ENCODE peak calls at places on chromosomes 11 and 22, in six cellular contexts. O is H1, H is bronchial epithelial cell, Z is cardiac fibroblast, N is fibroblast of mammary gland, F is pancreas. E is an unnamed sample.

GRCh38 chr11:64713781-64714363 is 9.1 kb downstream of the NRXN2 start:
- DNase-seq in O (no peak), F (no peak), N (no peak), H (no peak), Z (no peak), E (no peak)

GRCh38 chr11:106828576-106828975 is 189.7 kb downstream of the GUCY1A2 start:
- DNase-seq in Z (no peak), H (peak), O (no peak), N (peak), F (no peak), E (no peak)

GRCh38 chr22:28175730-28176492 is 256.9 kb upstream of the PITPNB start:
- DNase-seq in F (no peak), Z (peak), O (no peak), H (peak), N (no peak), E (no peak)

GRCh38 chr22:49598338-49598737 is 229.3 kb downstream of the BRD1 start:
- DNase-seq in F (no peak), H (no peak), O (no peak), Z (no peak), N (no peak), E (no peak)

GRCh38 chr22:50157976-50158375 is 12.6 kb upstream of the PANX2 start:
- DNase-seq in O (no peak), Z (no peak), N (no peak), F (no peak), H (peak), E (no peak)

GRCh38 chr22:28229566-28230483 is 310.8 kb upstream of the PITPNB start:
- DNase-seq in H (no peak), O (no peak), F (no peak), N (peak), Z (peak), E (no peak)

GRCh38 chr22:38965614-38966378 is 8.4 kb downstream of the APOBEC3A start:
- DNase-seq in N (no peak), O (no peak), H (no peak), Z (no peak), F (no peak), E (no peak)

GRCh38 chr22:45645526-45646414 is 25.9 kb upstream of the ATXN10 start:
- DNase-seq in H (no peak), O (no peak), Z (peak), F (peak), N (peak), E (peak)

GRCh38 chr11:45919806-45920530 is 2.3 kb upstream of the PEX16 start:
- DNase-seq in H (no peak), Z (no peak), N (no peak), F (peak), O (no peak), E (no peak)

GRCh38 chr11:130772266-130773227 is 143.7 kb downstream of the SNX19 start:
- DNase-seq in F (no peak), Z (peak), H (peak), O (no peak), N (peak), E (no peak)

GRCh38 chr22:47839586-47840245 is 1077.3 kb downstream of the TBC1D22A start:
- DNase-seq in H (no peak), Z (no peak), N (no peak), O (no peak), F (no peak), E (no peak)

GRCh38 chr22:40533712-40534378 is 102.7 kb downstream of the MRTFA start:
- DNase-seq in F (no peak), N (peak), Z (peak), O (no peak), H (peak), E (peak)

GRCh38 chr11:19187101-19187500 is 14.7 kb downstream of the CSRP3 start:
- DNase-seq in F (no peak), N (peak), H (peak), O (no peak), Z (peak), E (no peak)

GRCh38 chr22:16699336-16699735 is 106.7 kb upstream of the CCT8L2 start:
- DNase-seq in F (no peak), H (no peak), N (no peak), Z (no peak), O (no peak), E (no peak)

GRCh38 chr22:39264344-39265116 is 19.7 kb upstream of the PDGFB start:
- DNase-seq in H (no peak), F (no peak), N (no peak), Z (no peak), O (no peak), E (no peak)

GRCh38 chr11:72348250-72348649 is 86.1 kb downstream of the CLPB start:
- DNase-seq in N (no peak), Z (no peak), H (no peak), O (no peak), F (no peak), E (no peak)

GRCh38 chr11:10293423-10294288 is at the start of gene SBF2:
- DNase-seq in H (peak), N (peak), F (peak), Z (peak), O (no peak), E (no peak)

GRCh38 chr22:27518583-27519437 is 282.7 kb downstream of the MN1 start:
- DNase-seq in N (no peak), Z (no peak), O (no peak), F (no peak), H (no peak), E (no peak)

GRCh38 chr11:67273260-67273990 is 7.2 kb downstream of the GRK2 start:
- DNase-seq in N (no peak), F (peak), O (no peak), H (no peak), Z (no peak), E (no peak)

GRCh38 chr22:22400964-22401363 is 107.6 kb downstream of the ZNF280B start:
- DNase-seq in H (no peak), F (no peak), Z (no peak), N (no peak), O (no peak), E (no peak)

GRCh38 chr11:120608760-120609211 is 97.2 kb downstream of the GRIK4 start:
- DNase-seq in N (peak), H (no peak), Z (no peak), F (no peak), O (no peak), E (no peak)

GRCh38 chr11:34976496-34976895 is 60.1 kb downstream of the PDHX start:
- DNase-seq in Z (no peak), N (no peak), H (no peak), F (no peak), O (no peak), E (no peak)
- H3K4me3 ChIP-seq in Z (no peak), N (no peak), H (no peak), F (no peak), O (no peak), E (no peak)

GRCh38 chr22:42322562-42322926 is 52.1 kb upstream of the TCF20 start:
- DNase-seq in F (no peak), H (peak), Z (no peak), O (no peak), N (no peak), E (no peak)
- TF ChIP-seq CTCF in F (no peak), H (no peak), Z (no peak), O (no peak), N (no peak), E (no peak)

DNA sequence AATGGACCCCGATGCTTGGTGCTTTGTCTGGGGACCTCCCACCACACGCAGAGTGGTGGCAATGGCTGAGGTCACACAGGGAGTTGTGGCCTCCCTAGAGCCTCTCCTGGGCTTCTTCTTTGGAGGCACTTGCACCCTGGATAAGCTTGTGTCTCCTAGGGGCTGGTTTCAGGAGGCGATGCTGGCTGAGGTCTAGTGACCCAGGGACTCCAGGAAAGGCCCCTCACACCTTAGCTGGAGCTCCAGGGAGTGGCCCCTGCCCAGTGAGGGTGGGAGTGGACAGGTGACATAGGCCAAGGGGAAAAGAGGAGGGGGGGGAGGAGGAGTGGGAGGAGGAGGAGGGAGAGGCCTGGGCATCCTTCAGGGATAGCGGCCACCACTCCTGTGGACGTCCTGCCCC is 810 bp downstream of the IGLL1 start:
- DNase-seq in N (no peak), Z (no peak), F (no peak), O (no peak), H (no peak), E (no peak)
- H3K4me3 ChIP-seq in N (no peak), Z (no peak), F (no peak), O (no peak), H (no peak), E (no peak)

GRCh38 chr22:18997925-18998315 is 61.8 kb upstream of the PRODH start:
- DNase-seq in H (no peak), O (no peak), Z (no peak), F (no peak), N (no peak), E (no peak)

GRCh38 chr22:18999416-18999815 is 63.3 kb upstream of the PRODH start:
- DNase-seq in Z (no peak), N (no peak), O (no peak), F (no peak), H (no peak), E (no peak)

GRCh38 chr22:18997306-18997924 is 61.3 kb upstream of the PRODH start:
- DNase-seq in N (no peak), Z (no peak), F (no peak), O (no peak), H (no peak), E (no peak)

GRCh38 chr22:19001204-19001603 is 65.1 kb upstream of the PRODH start:
- DNase-seq in Z (no peak), O (no peak), H (no peak), N (no peak), F (no peak), E (no peak)

DNA sequence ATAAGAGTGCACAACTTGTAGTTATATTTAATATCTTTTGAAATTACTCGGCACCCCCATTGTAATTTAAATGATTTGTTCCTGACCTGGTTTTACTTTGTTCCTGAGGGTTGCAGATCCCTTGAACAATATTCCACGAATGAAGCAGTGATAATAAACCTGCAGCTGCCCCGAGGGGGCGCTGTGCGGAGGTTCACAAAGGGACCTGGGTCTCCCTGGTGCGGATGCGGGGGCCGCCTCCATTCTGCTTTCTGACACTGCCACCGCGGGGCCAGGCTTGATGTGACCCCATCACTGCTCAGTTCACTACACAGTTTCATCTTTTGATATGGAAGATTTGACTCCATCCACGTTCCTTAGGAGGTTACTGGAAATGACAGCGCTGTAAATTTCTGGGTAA is 62.9 kb upstream of the PRODH start:
- DNase-seq in Z (no peak), O (peak), H (no peak), N (no peak), F (no peak), E (no peak)
- TF ChIP-seq CTCF in Z (peak), O (peak), H (peak), N (peak), F (no peak), E (peak)

DNA sequence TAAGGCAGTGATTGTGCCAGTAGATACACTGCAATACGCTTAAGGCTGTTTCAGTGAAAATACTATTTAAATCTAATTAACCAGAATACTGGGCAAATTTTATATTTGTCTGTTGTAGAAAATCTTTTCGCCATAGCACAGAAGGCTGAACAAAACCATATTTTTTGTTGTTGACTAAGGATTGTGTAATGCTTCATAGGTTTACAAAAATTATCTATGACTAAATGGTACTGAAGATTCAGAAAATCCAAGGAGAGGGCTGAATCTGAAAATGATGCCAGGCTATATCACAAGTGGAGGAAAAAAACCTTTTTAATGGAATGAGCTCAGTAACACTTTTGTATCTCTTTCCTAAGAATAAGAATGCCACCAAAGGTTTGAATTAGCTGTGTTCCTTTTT is 2.8 kb downstream of the ATL3 start:
- DNase-seq in N (peak), O (no peak), F (no peak), H (peak), Z (no peak), E (no peak)
- H3K4me3 ChIP-seq in N (peak), O (no peak), F (no peak), H (no peak), Z (no peak), E (no peak)

GRCh38 chr11:945986-946385 is 20.3 kb downstream of the AP2A2 start:
- DNase-seq in Z (no peak), F (peak), H (no peak), N (no peak), O (no peak), E (no peak)

GRCh38 chr11:940496-941135 is 14.9 kb downstream of the AP2A2 start:
- DNase-seq in H (no peak), Z (no peak), F (no peak), N (no peak), O (no peak), E (no peak)

GRCh38 chr11:942853-943252 is 17.2 kb downstream of the AP2A2 start:
- DNase-seq in Z (peak), O (no peak), H (peak), F (no peak), N (peak), E (no peak)

GRCh38 chr11:947744-948143 is 22.1 kb downstream of the AP2A2 start:
- DNase-seq in O (no peak), H (no peak), F (no peak), N (no peak), Z (no peak), E (no peak)

GRCh38 chr11:944711-945470 is 19.2 kb downstream of the AP2A2 start:
- DNase-seq in F (peak), Z (peak), H (no peak), N (peak), O (peak), E (no peak)
- TF ChIP-seq CTCF in F (no peak), Z (peak), H (no peak), N (peak), O (peak), E (no peak)

GRCh38 chr11:69656536-69657455 is 15.8 kb downstream of the CCND1 start:
- DNase-seq in O (no peak), Z (peak), H (peak), F (no peak), N (no peak), E (no peak)

GRCh38 chr11:69658606-69659450 is 16.3 kb downstream of the LTO1 start:
- DNase-seq in Z (no peak), F (no peak), H (no peak), O (no peak), N (no peak), E (no peak)

GRCh38 chr11:69657456-69657910 is 16.5 kb downstream of the CCND1 start:
- DNase-seq in N (no peak), Z (no peak), F (no peak), O (no peak), H (no peak), E (no peak)

GRCh38 chr11:69659591-69659990 is 15.6 kb downstream of the LTO1 start:
- DNase-seq in F (no peak), H (no peak), Z (no peak), N (no peak), O (no peak), E (no peak)

DNA sequence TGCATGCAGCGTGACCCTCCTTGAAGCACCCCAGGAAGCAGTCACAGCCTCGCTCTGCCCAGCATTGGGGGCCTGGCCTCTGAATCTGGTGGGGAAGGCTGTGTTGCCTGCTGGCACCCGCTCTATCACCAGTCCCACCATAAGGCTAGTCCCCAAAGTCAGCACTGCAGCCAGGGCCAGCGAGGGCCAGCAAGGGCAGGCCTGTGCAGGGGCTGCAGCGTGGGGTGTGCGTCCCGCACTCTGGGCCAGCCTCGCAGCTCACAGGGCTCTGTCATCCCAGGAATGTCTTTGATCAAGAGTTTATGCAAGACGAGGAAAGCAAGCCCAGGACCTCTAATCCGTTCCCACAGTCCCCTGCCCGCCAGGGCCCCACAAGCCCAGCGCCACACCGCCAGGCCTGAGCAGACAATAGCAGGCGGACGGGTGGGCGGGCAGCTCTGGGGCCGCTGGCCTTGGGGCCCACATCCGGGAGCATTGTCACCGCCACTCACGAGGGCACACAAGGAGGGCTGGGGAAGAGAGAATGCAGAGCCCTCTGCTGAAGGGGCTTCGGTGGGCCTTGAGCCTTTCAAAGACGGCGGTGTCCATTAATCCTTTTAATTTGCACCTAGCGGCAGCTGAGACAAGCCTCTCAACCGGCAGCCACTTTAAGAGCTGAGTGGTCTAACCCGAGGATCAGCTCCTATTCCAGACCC is 17.1 kb downstream of the LTO1 start:
- DNase-seq in H (no peak), F (no peak), N (no peak), O (no peak), Z (no peak), E (no peak)
- H3K4me3 ChIP-seq in H (no peak), F (no peak), N (no peak), O (no peak), Z (no peak), E (no peak)

GRCh38 chr22:31085493-31085824 is 4.3 kb downstream of the SMTN start:
- DNase-seq in F (peak), H (no peak), Z (peak), N (no peak), O (no peak), E (no peak)
- TF ChIP-seq CTCF in F (no peak), H (no peak), Z (no peak), N (no peak), O (no peak), E (no peak)

GRCh38 chr11:108923413-108923812 is 258.5 kb downstream of the DDX10 start:
- DNase-seq in F (no peak), H (no peak), Z (no peak), O (no peak), N (no peak), E (no peak)

GRCh38 chr11:108927791-108928545 is 263.1 kb downstream of the DDX10 start:
- DNase-seq in N (peak), Z (peak), H (no peak), F (no peak), O (no peak), E (no peak)

GRCh38 chr11:108931168-108931567 is 266.3 kb downstream of the DDX10 start:
- DNase-seq in F (no peak), Z (peak), H (peak), N (peak), O (no peak), E (no peak)

GRCh38 chr11:108929241-108929640 is 264.4 kb downstream of the DDX10 start:
- DNase-seq in N (peak), Z (peak), F (no peak), O (no peak), H (peak), E (no peak)

GRCh38 chr11:108926522-108927380 is 261.9 kb downstream of the DDX10 start:
- DNase-seq in N (no peak), F (no peak), Z (no peak), H (no peak), O (no peak), E (no peak)
- H3K4me3 ChIP-seq in N (no peak), F (no peak), Z (no peak), H (no peak), O (no peak), E (no peak)

DNA sequence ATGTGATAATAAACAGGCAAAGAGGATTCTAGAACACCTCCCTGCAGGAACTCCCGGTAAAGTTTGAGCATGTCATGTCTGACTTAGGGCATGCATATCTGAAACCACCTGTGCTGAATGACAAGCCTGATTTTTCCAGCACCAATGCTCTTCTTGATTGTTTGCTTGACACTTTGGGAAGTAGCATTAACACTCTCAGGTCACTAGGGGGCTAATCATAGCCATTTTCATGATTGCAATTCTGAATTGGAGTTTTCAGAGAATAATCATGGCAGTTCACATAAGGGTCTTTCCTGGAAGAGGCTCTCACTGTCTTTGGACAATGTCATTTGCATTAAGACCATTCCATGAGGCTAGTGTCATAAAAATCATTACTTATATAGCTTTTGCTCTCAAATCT is 234.4 kb upstream of the MTNR1B start:
- DNase-seq in F (no peak), N (no peak), H (peak), Z (no peak), O (no peak), E (no peak)
- TF ChIP-seq CTCF in F (peak), N (peak), H (peak), Z (peak), O (no peak), E (peak)